ENCODE peak calls at places on chromosome 16, in nine cellular contexts. J, K, S, U, C, H, N, A and Q are unnamed samples.

GRCh38 chr16:4984174-4985000 is 26.3 kb downstream of the SEC14L5 start:
- DNase-seq in H (no peak), A (no peak), U (no peak), S (no peak), C (no peak), N (peak), J (no peak), K (no peak), Q (no peak)

GRCh38 chr16:74226361-74226979 is 70.1 kb upstream of the PSMD7 start:
- DNase-seq in C (no peak), N (peak), J (peak), H (no peak), A (no peak), S (no peak), U (no peak), K (no peak), Q (no peak)

GRCh38 chr16:29029168-29029994 is 44.5 kb downstream of the LAT start:
- DNase-seq in J (peak), A (peak), S (peak), U (no peak), C (no peak), K (no peak), N (peak), H (no peak), Q (peak)

GRCh38 chr16:88527186-88527936 is 42.8 kb upstream of the ZC3H18 start:
- DNase-seq in A (peak), N (peak), J (peak), C (no peak), K (peak), S (peak), H (no peak), U (peak), Q (no peak)

GRCh38 chr16:84362410-84362809 is 5.9 kb upstream of the ATP2C2 start:
- DNase-seq in N (no peak), A (no peak), S (no peak), K (no peak), H (peak), U (no peak), J (no peak), C (no peak), Q (peak)

GRCh38 chr16:28587386-28587785 is 9.5 kb downstream of the SULT1A2 start:
- DNase-seq in U (no peak), S (no peak), A (peak), H (no peak), K (no peak), N (no peak), C (peak), J (peak), Q (no peak)

GRCh38 chr16:89471225-89471624 is 19.1 kb downstream of the ANKRD11 start:
- DNase-seq in S (no peak), N (peak), C (no peak), A (peak), J (peak), H (no peak), U (no peak), K (no peak), Q (no peak)

GRCh38 chr16:57709663-57710062 is 15.1 kb downstream of the DRC7 start:
- DNase-seq in K (no peak), J (no peak), N (no peak), U (no peak), A (no peak), H (no peak), C (no peak), S (no peak), Q (no peak)

GRCh38 chr16:89269805-89270665 is 52.5 kb downstream of the ZNF778 start:
- DNase-seq in A (no peak), J (no peak), K (no peak), U (no peak), N (no peak), S (no peak), C (no peak), H (no peak), Q (no peak)

GRCh38 chr16:424033-424622 is 1.3 kb upstream of the RAB11FIP3 start:
- DNase-seq in C (peak), U (peak), A (peak), H (peak), N (peak), J (peak), K (no peak), S (peak), Q (no peak)

GRCh38 chr16:27945233-27945975 is 118.1 kb downstream of the GSG1L start:
- DNase-seq in K (no peak), J (no peak), S (no peak), N (no peak), U (no peak), C (no peak), A (no peak), H (no peak), Q (no peak)

GRCh38 chr16:66740010-66740409 is 11.4 kb downstream of the DYNC1LI2 start:
- DNase-seq in S (no peak), C (peak), K (peak), U (no peak), H (no peak), A (peak), N (no peak), J (peak), Q (no peak)

GRCh38 chr16:87956169-87956770 is 5.0 kb downstream of the BANP start:
- DNase-seq in J (peak), A (no peak), S (no peak), U (no peak), N (peak), H (no peak), C (no peak), K (peak), Q (no peak)

GRCh38 chr16:84347161-84347560 is 21.2 kb upstream of the ATP2C2 start:
- DNase-seq in N (no peak), J (no peak), K (no peak), C (no peak), U (no peak), H (no peak), S (no peak), A (no peak), Q (no peak)

GRCh38 chr16:19330801-19331484 is 45.4 kb downstream of the CLEC19A start:
- DNase-seq in N (peak), A (peak), J (no peak), S (no peak), C (no peak), K (no peak), U (no peak), H (peak), Q (no peak)

GRCh38 chr16:86826931-86827330 is 248.6 kb downstream of the FOXL1 start:
- DNase-seq in C (no peak), J (no peak), H (no peak), S (no peak), K (no peak), N (peak), A (no peak), U (no peak), Q (no peak)

GRCh38 chr16:20147091-20147490 is 73.4 kb upstream of the GPR139 start:
- DNase-seq in C (no peak), J (no peak), N (no peak), H (no peak), U (no peak), A (no peak), S (no peak), K (no peak), Q (no peak)

GRCh38 chr16:47604306-47604705 is 143.2 kb downstream of the PHKB start:
- DNase-seq in U (no peak), A (no peak), S (no peak), C (no peak), N (no peak), J (no peak), H (no peak), K (no peak), Q (no peak)

GRCh38 chr16:21128991-21129390 is 21.7 kb downstream of the DNAH3 start:
- DNase-seq in S (no peak), U (no peak), H (no peak), N (no peak), K (no peak), J (no peak), C (no peak), A (no peak), Q (peak)

GRCh38 chr16:66924527-66925321 is 611 bp downstream of the RRAD start:
- DNase-seq in J (peak), N (no peak), H (no peak), K (peak), A (no peak), C (no peak), U (no peak), S (peak), Q (no peak)

GRCh38 chr16:81645303-81645702 is 133.8 kb upstream of the PLCG2 start:
- DNase-seq in K (no peak), A (peak), H (peak), J (peak), S (peak), U (no peak), C (no peak), N (peak), Q (peak)

GRCh38 chr16:29899516-29900101 is at the start of gene SEZ6L2:
- DNase-seq in N (peak), A (peak), U (peak), J (peak), S (peak), C (peak), H (peak), K (no peak), Q (peak)

GRCh38 chr16:28140788-28141618 is 70.8 kb downstream of the XPO6 start:
- DNase-seq in K (peak), C (no peak), A (no peak), U (no peak), S (no peak), J (no peak), H (no peak), N (no peak), Q (no peak)

GRCh38 chr16:76345093-76345735 is 68.0 kb downstream of the CNTNAP4 start:
- DNase-seq in N (peak), C (no peak), K (no peak), J (no peak), S (peak), A (no peak), U (no peak), H (no peak), Q (no peak)

GRCh38 chr16:87391324-87391949 is 699 bp upstream of the MAP1LC3B start:
- DNase-seq in J (peak), S (peak), N (peak), H (no peak), U (no peak), C (peak), A (no peak), K (no peak), Q (no peak)

GRCh38 chr16:2287916-2288547 is 20.1 kb upstream of the RNPS1 start:
- DNase-seq in N (no peak), K (no peak), S (no peak), C (no peak), U (no peak), A (no peak), H (no peak), J (no peak), Q (no peak)

GRCh38 chr16:49250689-49251088 is 30.9 kb downstream of the CBLN1 start:
- DNase-seq in C (no peak), N (no peak), H (no peak), J (no peak), S (no peak), U (no peak), A (no peak), K (no peak), Q (no peak)

GRCh38 chr16:86609115-86609514 is 30.8 kb downstream of the FOXL1 start:
- DNase-seq in A (no peak), C (no peak), S (no peak), K (no peak), H (no peak), N (peak), U (no peak), J (peak), Q (no peak)

GRCh38 chr16:31365131-31365865 is 10.3 kb downstream of the ITGAX start:
- DNase-seq in H (no peak), S (no peak), N (no peak), U (no peak), J (no peak), K (no peak), C (no peak), A (no peak), Q (no peak)

GRCh38 chr16:4319454-4319853 is 3.6 kb downstream of the GLIS2 start:
- DNase-seq in S (peak), H (no peak), K (no peak), J (no peak), N (no peak), U (no peak), C (no peak), A (peak), Q (no peak)

GRCh38 chr16:73232555-73233422 is 184.9 kb upstream of the ZFHX3 start:
- DNase-seq in J (peak), H (no peak), S (peak), K (no peak), N (peak), A (peak), C (peak), U (no peak), Q (no peak)

GRCh38 chr16:87202346-87202745 is 114.8 kb downstream of the C16orf95 start:
- DNase-seq in A (no peak), N (peak), K (no peak), S (no peak), J (no peak), U (no peak), C (no peak), H (no peak), Q (no peak)

GRCh38 chr16:30136971-30137601 is 14.1 kb upstream of the MAPK3 start:
- DNase-seq in U (no peak), J (no peak), S (no peak), H (no peak), C (no peak), N (no peak), A (no peak), K (no peak), Q (no peak)

GRCh38 chr16:57645691-57646387 is 17.4 kb downstream of the ADGRG1 start:
- DNase-seq in H (no peak), S (peak), J (peak), U (no peak), C (no peak), N (peak), A (peak), K (no peak), Q (no peak)

GRCh38 chr16:2752850-2753522 is 548 bp downstream of the SRRM2 start:
- DNase-seq in A (peak), H (peak), U (peak), C (peak), J (peak), N (peak), K (peak), S (peak), Q (peak)